ENCODE peak calls at places on chromosomes 1 and 21, in four cellular contexts. One of them, this sample, is unnamed.

GRCh38 chr1:226002667-226003501 is 3.7 kb upstream of the SDE2 start:
- DNase-seq in stimulated activated CD8-positive, alpha-beta memory T cell treated with anti-CD3 and anti-CD28 coated beads, Interleukin-7, amount 100 ng/mL, for 1 hour: no peak
- DNase-seq in colonic mucosa: peak; percentile 70
- DNase-seq in MV-4-11: peak; percentile 79
- DNase-seq in this sample: peak; percentile 40

GRCh38 chr1:29388170-29388569 is 151.8 kb downstream of the PTPRU start:
- DNase-seq in stimulated activated CD8-positive, alpha-beta memory T cell treated with anti-CD3 and anti-CD28 coated beads, Interleukin-7, amount 100 ng/mL, for 1 hour: no peak
- DNase-seq in colonic mucosa: peak; percentile 4
- DNase-seq in MV-4-11: no peak
- DNase-seq in this sample: no peak

GRCh38 chr1:184390889-184391288 is 4.1 kb downstream of the C1orf21 start:
- DNase-seq in stimulated activated CD8-positive, alpha-beta memory T cell treated with anti-CD3 and anti-CD28 coated beads, Interleukin-7, amount 100 ng/mL, for 1 hour: no peak
- DNase-seq in colonic mucosa: no peak
- DNase-seq in MV-4-11: no peak
- DNase-seq in this sample: no peak

GRCh38 chr1:2497891-2498290 is 21.8 kb downstream of the PLCH2 start:
- DNase-seq in stimulated activated CD8-positive, alpha-beta memory T cell treated with anti-CD3 and anti-CD28 coated beads, Interleukin-7, amount 100 ng/mL, for 1 hour: no peak
- DNase-seq in colonic mucosa: no peak
- DNase-seq in MV-4-11: no peak
- DNase-seq in this sample: no peak

GRCh38 chr1:11735854-11736745 is at the start of gene AGTRAP:
- DNase-seq in stimulated activated CD8-positive, alpha-beta memory T cell treated with anti-CD3 and anti-CD28 coated beads, Interleukin-7, amount 100 ng/mL, for 1 hour: peak; percentile 75
- DNase-seq in colonic mucosa: peak; percentile 97
- DNase-seq in MV-4-11: peak; percentile 90
- DNase-seq in this sample: peak; percentile 91

GRCh38 chr1:220315070-220315839 is 43.0 kb upstream of the RAB3GAP2 start:
- DNase-seq in stimulated activated CD8-positive, alpha-beta memory T cell treated with anti-CD3 and anti-CD28 coated beads, Interleukin-7, amount 100 ng/mL, for 1 hour: no peak
- DNase-seq in colonic mucosa: no peak
- DNase-seq in MV-4-11: no peak
- DNase-seq in this sample: no peak

GRCh38 chr21:45833437-45833836 is 148.1 kb upstream of the COL6A1 start:
- DNase-seq in stimulated activated CD8-positive, alpha-beta memory T cell treated with anti-CD3 and anti-CD28 coated beads, Interleukin-7, amount 100 ng/mL, for 1 hour: no peak
- DNase-seq in colonic mucosa: no peak
- DNase-seq in MV-4-11: no peak
- DNase-seq in this sample: peak; percentile 24

GRCh38 chr1:151612506-151613274 is 840 bp downstream of the SNX27 start:
- DNase-seq in stimulated activated CD8-positive, alpha-beta memory T cell treated with anti-CD3 and anti-CD28 coated beads, Interleukin-7, amount 100 ng/mL, for 1 hour: no peak
- DNase-seq in colonic mucosa: peak; percentile 44
- DNase-seq in MV-4-11: peak; percentile 22
- DNase-seq in this sample: no peak

GRCh38 chr1:17606826-17607440 is 67.4 kb downstream of the ARHGEF10L start:
- DNase-seq in stimulated activated CD8-positive, alpha-beta memory T cell treated with anti-CD3 and anti-CD28 coated beads, Interleukin-7, amount 100 ng/mL, for 1 hour: no peak
- DNase-seq in colonic mucosa: peak; percentile 81
- DNase-seq in MV-4-11: peak; percentile 44
- DNase-seq in this sample: peak; percentile 74

GRCh38 chr1:56525463-56526155 is 53.8 kb downstream of the PLPP3 start:
- DNase-seq in stimulated activated CD8-positive, alpha-beta memory T cell treated with anti-CD3 and anti-CD28 coated beads, Interleukin-7, amount 100 ng/mL, for 1 hour: no peak
- DNase-seq in colonic mucosa: no peak
- DNase-seq in MV-4-11: peak; percentile 95
- DNase-seq in this sample: peak; percentile 81

GRCh38 chr1:10835423-10836421 is 39.3 kb upstream of the CASZ1 start:
- DNase-seq in stimulated activated CD8-positive, alpha-beta memory T cell treated with anti-CD3 and anti-CD28 coated beads, Interleukin-7, amount 100 ng/mL, for 1 hour: no peak
- DNase-seq in colonic mucosa: peak; percentile 32
- DNase-seq in MV-4-11: no peak
- DNase-seq in this sample: no peak

This sample was measured in pons.